ENCODE peak calls at places on chromosomes 1 and 21, in nine cellular contexts. S is uterus, X is tibial nerve, A is body of pancreas, F is sigmoid colon, W is H54, H is breast epithelium, V is H1, Q is esophagus squamous epithelium. Z is an unnamed sample.

GRCh38 chr1:206463911-206464310 is 6.4 kb upstream of the IKBKE start:
- DNase-seq in V (no peak), A (no peak), F (no peak), H (no peak), Q (no peak), S (no peak), X (no peak), W (no peak), Z (no peak)

GRCh38 chr1:219081943-219082925 is 91.4 kb upstream of the LYPLAL1 start:
- DNase-seq in F (no peak), V (no peak), H (no peak), W (no peak), A (no peak), Q (no peak), X (no peak), S (no peak), Z (no peak)

GRCh38 chr1:119779869-119780356 is 11.2 kb upstream of the HMGCS2 start:
- DNase-seq in V (no peak), Q (no peak), X (no peak), A (peak), S (peak), F (peak), H (no peak), W (no peak), Z (no peak)

GRCh38 chr1:62613890-62614289 is 16.6 kb downstream of the ANGPTL3 start:
- DNase-seq in A (no peak), S (no peak), W (no peak), V (no peak), Q (no peak), X (no peak), H (no peak), F (no peak), Z (no peak)

GRCh38 chr1:44569491-44569890 is 104.8 kb downstream of the TMEM53 start:
- DNase-seq in W (no peak), Q (no peak), A (no peak), H (no peak), X (no peak), F (no peak), S (no peak), V (no peak), Z (no peak)

GRCh38 chr1:231507476-231508355 is 20.8 kb upstream of the TSNAX start:
- DNase-seq in H (no peak), S (no peak), F (no peak), X (no peak), Q (no peak), W (no peak), A (no peak), V (no peak), Z (no peak)

GRCh38 chr1:196558424-196558823 is 49.8 kb downstream of the KCNT2 start:
- DNase-seq in X (no peak), V (no peak), F (no peak), S (no peak), Q (no peak), H (no peak), A (no peak), W (no peak), Z (no peak)

GRCh38 chr1:47324682-47325081 is 8.9 kb upstream of the CMPK1 start:
- DNase-seq in V (no peak), F (no peak), Q (no peak), W (no peak), X (no peak), H (no peak), S (no peak), A (no peak), Z (no peak)

GRCh38 chr21:33314096-33314495 is 10.7 kb upstream of the IFNAR1 start:
- DNase-seq in Q (no peak), H (no peak), A (no peak), W (no peak), X (no peak), F (no peak), V (no peak), S (no peak), Z (no peak)

GRCh38 chr1:88998716-88999115 is 6.3 kb upstream of the KYAT3 start:
- DNase-seq in H (no peak), Q (no peak), A (no peak), F (no peak), X (no peak), V (no peak), W (no peak), S (no peak), Z (peak)

GRCh38 chr1:12007204-12007603 is 12.1 kb upstream of the MIIP start:
- DNase-seq in H (no peak), F (no peak), V (no peak), A (no peak), S (no peak), X (no peak), W (no peak), Q (no peak), Z (no peak)

GRCh38 chr21:38999148-38999547 is 184.1 kb downstream of the PSMG1 start:
- DNase-seq in X (no peak), F (no peak), A (no peak), W (no peak), V (no peak), H (no peak), Q (no peak), S (no peak), Z (no peak)

GRCh38 chr1:214004014-214004413 is 16.2 kb downstream of the PROX1 start:
- DNase-seq in Q (no peak), V (peak), S (no peak), W (no peak), F (no peak), A (no peak), X (no peak), H (no peak), Z (no peak)

GRCh38 chr1:211750599-211750998 is 75.2 kb upstream of the NEK2 start:
- DNase-seq in V (no peak), Q (no peak), F (no peak), X (no peak), A (no peak), S (no peak), H (no peak), W (no peak), Z (peak)

GRCh38 chr1:218660678-218661053 is 315.5 kb downstream of the TGFB2 start:
- DNase-seq in F (no peak), S (no peak), W (no peak), H (no peak), Q (no peak), A (no peak), V (no peak), X (no peak), Z (no peak)

GRCh38 chr1:7249516-7249915 is 464.3 kb downstream of the CAMTA1 start:
- DNase-seq in A (no peak), F (no peak), X (no peak), Q (no peak), V (no peak), W (no peak), H (no peak), S (no peak), Z (no peak)

GRCh38 chr1:93593868-93594602 is 87.6 kb downstream of the BCAR3 start:
- DNase-seq in F (peak), X (no peak), W (no peak), Q (no peak), A (peak), V (no peak), H (no peak), S (no peak), Z (no peak)

GRCh38 chr1:195934839-195935557 is 673.2 kb downstream of the KCNT2 start:
- DNase-seq in V (no peak), W (no peak), Q (no peak), F (no peak), H (no peak), S (no peak), A (no peak), X (no peak), Z (no peak)

GRCh38 chr21:41901099-41901498 is 22.0 kb upstream of the PRDM15 start:
- DNase-seq in F (peak), H (no peak), V (no peak), X (no peak), W (no peak), S (no peak), A (peak), Q (no peak), Z (no peak)

GRCh38 chr1:217066794-217067193 is 343.6 kb upstream of the ESRRG start:
- DNase-seq in S (no peak), X (no peak), V (no peak), Q (no peak), W (no peak), F (no peak), A (no peak), H (no peak), Z (no peak)

GRCh38 chr21:44012474-44013379 is 618 bp downstream of the TRAPPC10 start:
- DNase-seq in S (peak), H (peak), X (no peak), F (peak), Q (no peak), V (peak), W (peak), A (peak), Z (peak)

GRCh38 chr1:225771661-225772322 is 5.8 kb upstream of the SRP9 start:
- DNase-seq in F (no peak), W (no peak), S (no peak), Q (no peak), A (no peak), H (no peak), X (no peak), V (peak), Z (no peak)

GRCh38 chr1:235648954-235649721 is 446 bp downstream of the GNG4 start:
- DNase-seq in Q (no peak), W (peak), S (peak), X (no peak), V (peak), F (peak), A (peak), H (peak), Z (peak)

GRCh38 chr1:204454476-204454875 is 40.1 kb downstream of the PIK3C2B start:
- DNase-seq in W (no peak), X (no peak), V (no peak), A (no peak), S (no peak), H (no peak), Q (no peak), F (no peak), Z (no peak)

GRCh38 chr1:156482276-156482675 is 18.3 kb downstream of the MEF2D start:
- DNase-seq in X (no peak), Q (no peak), S (no peak), F (no peak), W (no peak), A (no peak), V (no peak), H (no peak), Z (no peak)
- TF ChIP-seq POLR2A in X (no peak), Q (no peak), S (no peak), F (no peak), W (no peak), A (no peak), V (no peak), H (no peak), Z (no peak)

GRCh38 chr1:110343249-110343648 is 4.1 kb downstream of the RBM15 start:
- DNase-seq in X (no peak), H (no peak), F (no peak), S (no peak), Q (no peak), A (no peak), W (no peak), V (no peak), Z (no peak)

GRCh38 chr1:110341872-110342331 is 2.7 kb downstream of the RBM15 start:
- DNase-seq in X (no peak), Q (no peak), V (no peak), F (no peak), A (no peak), S (no peak), W (no peak), H (no peak), Z (no peak)

GRCh38 chr1:110346690-110347089 is 7.5 kb downstream of the RBM15 start:
- DNase-seq in V (no peak), Q (no peak), H (no peak), W (no peak), X (no peak), A (no peak), S (no peak), F (no peak), Z (no peak)

GRCh38 chr1:110345480-110345879 is 6.3 kb downstream of the RBM15 start:
- DNase-seq in Q (no peak), F (no peak), H (no peak), V (no peak), X (no peak), S (no peak), W (no peak), A (no peak), Z (no peak)

DNA sequence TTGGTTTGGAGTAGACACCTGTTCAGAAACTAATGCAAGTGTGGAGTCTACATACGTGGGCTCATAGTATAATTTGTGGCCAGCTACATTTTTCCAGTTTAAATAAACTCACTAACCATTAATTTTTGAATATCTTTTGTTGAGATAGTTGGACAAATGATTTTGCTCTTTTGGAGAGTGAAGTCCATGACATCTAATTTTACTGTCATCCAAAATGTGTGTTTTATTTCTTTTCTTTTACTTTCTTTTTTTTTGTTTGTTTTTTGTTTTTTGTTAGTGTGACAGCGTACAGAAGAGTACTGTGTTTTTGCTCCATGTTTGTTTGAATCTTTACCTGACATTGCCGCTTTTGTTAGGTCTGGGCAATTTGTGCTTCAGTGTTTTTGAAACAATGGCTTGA is 5.0 kb downstream of the RBM15 start:
- DNase-seq in W (no peak), A (no peak), Q (no peak), F (no peak), S (no peak), H (no peak), X (no peak), V (no peak), Z (no peak)
- TF ChIP-seq POLR2A in W (no peak), A (no peak), Q (no peak), F (no peak), S (no peak), H (no peak), X (no peak), V (no peak), Z (no peak)

GRCh38 chr1:226938903-226939438 is 1.1 kb upstream of the COQ8A start:
- DNase-seq in X (no peak), F (no peak), S (no peak), W (no peak), A (no peak), Q (no peak), H (no peak), V (no peak), Z (peak)

GRCh38 chr1:226939439-226940028 is 560 bp upstream of the COQ8A start:
- DNase-seq in S (peak), V (no peak), W (peak), X (no peak), F (peak), A (peak), H (peak), Q (no peak), Z (peak)

GRCh38 chr1:226940806-226941067 is 643 bp downstream of the COQ8A start:
- DNase-seq in W (no peak), A (no peak), V (no peak), H (no peak), S (no peak), F (no peak), Q (no peak), X (no peak), Z (no peak)

GRCh38 chr1:226940029-226940805 is at the start of gene COQ8A:
- DNase-seq in Q (peak), H (peak), X (peak), F (peak), S (peak), V (peak), W (peak), A (peak), Z (peak)

GRCh38 chr1:226937940-226938725 is 2.0 kb upstream of the COQ8A start:
- DNase-seq in S (no peak), W (no peak), X (no peak), V (no peak), H (no peak), A (no peak), Q (no peak), F (no peak), Z (no peak)
- TF ChIP-seq POLR2A in S (no peak), W (no peak), X (no peak), V (no peak), H (no peak), A (no peak), Q (no peak), F (no peak), Z (no peak)

GRCh38 chr1:193113258-193113991 is 8.2 kb upstream of the GLRX2 start:
- DNase-seq in V (no peak), A (no peak), S (no peak), Q (no peak), W (no peak), X (no peak), F (no peak), H (no peak), Z (no peak)
- TF ChIP-seq POLR2A in V (no peak), A (no peak), S (no peak), Q (no peak), W (no peak), X (no peak), F (no peak), H (no peak), Z (no peak)

GRCh38 chr1:75792091-75792490 is 4.6 kb upstream of the MSH4 start:
- DNase-seq in A (no peak), S (no peak), X (no peak), Q (no peak), V (no peak), F (no peak), W (no peak), H (no peak), Z (no peak)
- TF ChIP-seq POLR2A in A (no peak), S (no peak), X (no peak), Q (no peak), V (peak), F (no peak), W (no peak), H (no peak), Z (no peak)

GRCh38 chr1:155245163-155245524 is 10.1 kb downstream of the ENTREP3 start:
- DNase-seq in A (no peak), X (no peak), V (no peak), W (no peak), H (no peak), S (no peak), F (no peak), Q (no peak), Z (no peak)

GRCh38 chr1:155247667-155248563 is 7.4 kb downstream of the ENTREP3 start:
- DNase-seq in Q (no peak), S (no peak), X (no peak), W (no peak), V (no peak), H (no peak), A (no peak), F (no peak), Z (peak)

GRCh38 chr1:155241851-155242264 is 13.4 kb downstream of the ENTREP3 start:
- DNase-seq in Q (no peak), H (no peak), W (no peak), V (no peak), A (no peak), X (no peak), F (no peak), S (no peak), Z (no peak)

GRCh38 chr1:155242805-155243358 is 12.4 kb downstream of the ENTREP3 start:
- DNase-seq in Q (no peak), H (no peak), F (no peak), W (no peak), S (no peak), V (no peak), A (no peak), X (no peak), Z (no peak)

DNA sequence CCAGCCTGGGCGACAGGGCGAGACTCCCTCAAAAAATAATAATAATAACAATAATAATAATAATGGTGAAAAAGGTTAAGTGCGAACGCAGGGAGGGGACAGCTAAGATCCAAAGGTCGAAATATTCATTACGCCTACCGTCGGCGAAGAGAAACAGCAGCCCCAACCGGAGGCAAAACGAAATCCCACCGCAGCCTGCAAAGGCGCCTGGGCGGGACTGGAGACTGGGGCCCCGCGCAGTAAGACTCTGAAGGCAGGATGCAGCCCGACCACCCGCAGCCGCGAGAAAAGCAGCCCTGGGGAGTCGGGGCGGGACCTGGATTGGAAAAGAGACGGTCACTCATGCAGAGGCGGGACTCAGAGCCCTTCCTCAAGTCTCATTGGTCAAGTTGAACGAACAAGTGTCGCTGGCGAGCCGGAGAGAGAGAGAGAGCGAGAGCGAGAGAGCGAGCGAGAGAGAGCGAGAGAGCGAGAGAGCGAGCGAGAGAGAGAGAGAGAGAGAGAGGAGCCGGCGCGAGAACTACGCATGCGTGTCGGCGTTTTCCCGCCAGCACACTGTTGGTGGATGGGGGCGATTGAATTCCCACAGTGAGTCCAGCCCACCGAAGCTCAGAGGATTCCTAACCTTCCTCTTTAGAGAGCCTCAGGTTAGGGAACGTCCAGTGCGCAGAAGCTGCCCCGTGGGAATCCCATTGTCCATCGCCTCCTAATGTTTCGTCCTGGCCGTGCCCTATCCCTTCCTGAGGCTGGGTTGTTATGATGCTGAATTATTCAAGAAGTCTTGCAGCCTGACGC is 10.7 kb downstream of the ENTREP3 start:
- DNase-seq in S (peak), F (peak), Q (peak), V (peak), X (peak), A (peak), H (peak), W (peak), Z (peak)
- TF ChIP-seq POLR2A in S (peak), F (peak), Q (peak), V (peak), X (peak), A (peak), H (peak), W (peak), Z (peak)